ENCODE peak calls at places on chromosomes 2 and 18, in eight cellular contexts. One of them, this sample, is unnamed.

GRCh38 chr2:66495788-66496640 is 61.1 kb downstream of the MEIS1 start:
- DNase-seq in sigmoid colon: peak; percentile 79
- DNase-seq in OCI-LY7: no peak
- DNase-seq in stimulated activated CD4-positive, alpha-beta T cell treated with anti-CD3 and anti-CD28 coated beads, Interleukin-4, amount 100 ng/mL, for 24 hours: no peak
- DNase-seq in kidney tubule cell: peak; percentile 88
- DNase-seq in WTC11: peak; percentile 35
- DNase-seq in CD8-positive, alpha-beta T cell: no peak
- DNase-seq in glutamatergic neuron: no peak
- DNase-seq in this sample: no peak

GRCh38 chr2:29228276-29228675 is 113.1 kb downstream of the CLIP4 start:
- DNase-seq in glutamatergic neuron: peak; percentile 71
- DNase-seq in sigmoid colon: no peak
- DNase-seq in WTC11: no peak
- DNase-seq in stimulated activated CD4-positive, alpha-beta T cell treated with anti-CD3 and anti-CD28 coated beads, Interleukin-4, amount 100 ng/mL, for 24 hours: no peak
- DNase-seq in kidney tubule cell: peak; percentile 17
- DNase-seq in OCI-LY7: no peak
- DNase-seq in CD8-positive, alpha-beta T cell: no peak
- DNase-seq in this sample: no peak

GRCh38 chr18:79425573-79425895 is 29.8 kb downstream of the NFATC1 start:
- DNase-seq in sigmoid colon: no peak
- DNase-seq in stimulated activated CD4-positive, alpha-beta T cell treated with anti-CD3 and anti-CD28 coated beads, Interleukin-4, amount 100 ng/mL, for 24 hours: no peak
- DNase-seq in CD8-positive, alpha-beta T cell: no peak
- DNase-seq in WTC11: no peak
- DNase-seq in glutamatergic neuron: no peak
- DNase-seq in kidney tubule cell: no peak
- DNase-seq in OCI-LY7: no peak
- DNase-seq in this sample: no peak

GRCh38 chr2:149040451-149040850 is 2.0 kb downstream of the LYPD6B start:
- DNase-seq in CD8-positive, alpha-beta T cell: no peak
- DNase-seq in sigmoid colon: no peak
- DNase-seq in stimulated activated CD4-positive, alpha-beta T cell treated with anti-CD3 and anti-CD28 coated beads, Interleukin-4, amount 100 ng/mL, for 24 hours: peak; percentile 48
- DNase-seq in WTC11: peak; percentile 87
- DNase-seq in kidney tubule cell: peak; percentile 32
- DNase-seq in OCI-LY7: peak; percentile 68
- DNase-seq in glutamatergic neuron: peak; percentile 72
- DNase-seq in this sample: peak; percentile 63

GRCh38 chr2:216557820-216558219 is 59.2 kb downstream of the RPL37A start:
- DNase-seq in CD8-positive, alpha-beta T cell: no peak
- DNase-seq in stimulated activated CD4-positive, alpha-beta T cell treated with anti-CD3 and anti-CD28 coated beads, Interleukin-4, amount 100 ng/mL, for 24 hours: no peak
- DNase-seq in OCI-LY7: no peak
- DNase-seq in sigmoid colon: no peak
- DNase-seq in kidney tubule cell: no peak
- DNase-seq in WTC11: no peak
- DNase-seq in glutamatergic neuron: no peak
- DNase-seq in this sample: no peak

GRCh38 chr2:164792316-164793127 is 49.1 kb downstream of the COBLL1 start:
- DNase-seq in kidney tubule cell: no peak
- DNase-seq in WTC11: no peak
- DNase-seq in sigmoid colon: no peak
- DNase-seq in glutamatergic neuron: no peak
- DNase-seq in stimulated activated CD4-positive, alpha-beta T cell treated with anti-CD3 and anti-CD28 coated beads, Interleukin-4, amount 100 ng/mL, for 24 hours: no peak
- DNase-seq in CD8-positive, alpha-beta T cell: no peak
- DNase-seq in OCI-LY7: no peak
- DNase-seq in this sample: no peak

GRCh38 chr2:134287323-134287722 is 33.5 kb downstream of the MGAT5 start:
- DNase-seq in WTC11: no peak
- DNase-seq in CD8-positive, alpha-beta T cell: no peak
- DNase-seq in OCI-LY7: no peak
- DNase-seq in sigmoid colon: no peak
- DNase-seq in glutamatergic neuron: no peak
- DNase-seq in stimulated activated CD4-positive, alpha-beta T cell treated with anti-CD3 and anti-CD28 coated beads, Interleukin-4, amount 100 ng/mL, for 24 hours: peak; percentile 31
- DNase-seq in kidney tubule cell: no peak
- DNase-seq in this sample: peak; percentile 13

GRCh38 chr2:24749069-24749691 is 44.0 kb downstream of the PTRHD1 start:
- DNase-seq in stimulated activated CD4-positive, alpha-beta T cell treated with anti-CD3 and anti-CD28 coated beads, Interleukin-4, amount 100 ng/mL, for 24 hours: no peak
- DNase-seq in WTC11: peak; percentile 30
- DNase-seq in glutamatergic neuron: no peak
- DNase-seq in CD8-positive, alpha-beta T cell: no peak
- DNase-seq in kidney tubule cell: no peak
- DNase-seq in sigmoid colon: no peak
- DNase-seq in OCI-LY7: no peak
- DNase-seq in this sample: no peak

GRCh38 chr2:109218087-109218791 is 89.2 kb downstream of the SH3RF3 start:
- DNase-seq in stimulated activated CD4-positive, alpha-beta T cell treated with anti-CD3 and anti-CD28 coated beads, Interleukin-4, amount 100 ng/mL, for 24 hours: no peak
- DNase-seq in kidney tubule cell: peak; percentile 21
- DNase-seq in WTC11: no peak
- DNase-seq in CD8-positive, alpha-beta T cell: no peak
- DNase-seq in OCI-LY7: no peak
- DNase-seq in glutamatergic neuron: no peak
- DNase-seq in sigmoid colon: peak; percentile 43
- DNase-seq in this sample: no peak

GRCh38 chr2:63648632-63649031 is 59.9 kb downstream of the MDH1 start:
- DNase-seq in CD8-positive, alpha-beta T cell: no peak
- DNase-seq in sigmoid colon: no peak
- DNase-seq in kidney tubule cell: no peak
- DNase-seq in OCI-LY7: no peak
- DNase-seq in stimulated activated CD4-positive, alpha-beta T cell treated with anti-CD3 and anti-CD28 coated beads, Interleukin-4, amount 100 ng/mL, for 24 hours: no peak
- DNase-seq in glutamatergic neuron: no peak
- DNase-seq in WTC11: no peak
- DNase-seq in this sample: no peak

GRCh38 chr2:120783371-120783791 is 47.7 kb downstream of the GLI2 start:
- DNase-seq in sigmoid colon: no peak
- DNase-seq in glutamatergic neuron: no peak
- DNase-seq in CD8-positive, alpha-beta T cell: no peak
- DNase-seq in OCI-LY7: no peak
- DNase-seq in stimulated activated CD4-positive, alpha-beta T cell treated with anti-CD3 and anti-CD28 coated beads, Interleukin-4, amount 100 ng/mL, for 24 hours: no peak
- DNase-seq in kidney tubule cell: no peak
- DNase-seq in WTC11: no peak
- DNase-seq in this sample: no peak

GRCh38 chr2:163364736-163365135 is 371.1 kb downstream of the FIGN start:
- DNase-seq in OCI-LY7: no peak
- DNase-seq in glutamatergic neuron: no peak
- DNase-seq in sigmoid colon: no peak
- DNase-seq in WTC11: no peak
- DNase-seq in stimulated activated CD4-positive, alpha-beta T cell treated with anti-CD3 and anti-CD28 coated beads, Interleukin-4, amount 100 ng/mL, for 24 hours: no peak
- DNase-seq in CD8-positive, alpha-beta T cell: no peak
- DNase-seq in kidney tubule cell: no peak
- DNase-seq in this sample: no peak

GRCh38 chr2:43312751-43313641 is 86.6 kb upstream of the ZFP36L2 start:
- DNase-seq in glutamatergic neuron: no peak
- DNase-seq in sigmoid colon: no peak
- DNase-seq in kidney tubule cell: peak; percentile 77
- DNase-seq in OCI-LY7: no peak
- DNase-seq in stimulated activated CD4-positive, alpha-beta T cell treated with anti-CD3 and anti-CD28 coated beads, Interleukin-4, amount 100 ng/mL, for 24 hours: no peak
- DNase-seq in WTC11: no peak
- DNase-seq in CD8-positive, alpha-beta T cell: no peak
- DNase-seq in this sample: no peak

This sample was measured in NAMALWA.